ENCODE peak calls at places on chromosomes 16 and 17, in four cellular contexts. One of them, this sample, is unnamed.

GRCh38 chr16:76683051-76683450 is 405.9 kb downstream of the CNTNAP4 start:
- DNase-seq in activated CD8-positive, alpha-beta memory T cell treated with anti-CD3 and anti-CD28 coated beads for 1 hour: no peak
- DNase-seq in fibroblast of the conjunctiva: no peak
- DNase-seq in lower leg skin: no peak
- DNase-seq in this sample: no peak

GRCh38 chr16:82639666-82640336 is 13.0 kb downstream of the CDH13 start:
- DNase-seq in activated CD8-positive, alpha-beta memory T cell treated with anti-CD3 and anti-CD28 coated beads for 1 hour: peak; percentile 30
- DNase-seq in fibroblast of the conjunctiva: no peak
- DNase-seq in lower leg skin: no peak
- DNase-seq in this sample: no peak

GRCh38 chr16:4536391-4537106 is 2.0 kb downstream of the CDIP1 start:
- DNase-seq in activated CD8-positive, alpha-beta memory T cell treated with anti-CD3 and anti-CD28 coated beads for 1 hour: no peak
- DNase-seq in fibroblast of the conjunctiva: no peak
- DNase-seq in lower leg skin: no peak
- DNase-seq in this sample: no peak

GRCh38 chr17:68840073-68840472 is 115.1 kb downstream of the ABCA8 start:
- DNase-seq in activated CD8-positive, alpha-beta memory T cell treated with anti-CD3 and anti-CD28 coated beads for 1 hour: no peak
- DNase-seq in fibroblast of the conjunctiva: no peak
- DNase-seq in lower leg skin: no peak
- DNase-seq in this sample: no peak

GRCh38 chr17:82648761-82649474 is 674 bp upstream of the WDR45B start:
- DNase-seq in activated CD8-positive, alpha-beta memory T cell treated with anti-CD3 and anti-CD28 coated beads for 1 hour: no peak
- DNase-seq in fibroblast of the conjunctiva: no peak
- DNase-seq in lower leg skin: peak; percentile 56
- DNase-seq in this sample: peak; percentile 56

GRCh38 chr16:67774457-67774853 is 31.9 kb downstream of the RANBP10 start:
- DNase-seq in activated CD8-positive, alpha-beta memory T cell treated with anti-CD3 and anti-CD28 coated beads for 1 hour: no peak
- DNase-seq in fibroblast of the conjunctiva: no peak
- DNase-seq in lower leg skin: no peak
- DNase-seq in this sample: no peak

GRCh38 chr16:30925646-30926332 is 2.4 kb downstream of the FBXL19 start:
- DNase-seq in activated CD8-positive, alpha-beta memory T cell treated with anti-CD3 and anti-CD28 coated beads for 1 hour: no peak
- DNase-seq in fibroblast of the conjunctiva: no peak
- DNase-seq in lower leg skin: no peak
- DNase-seq in this sample: no peak

GRCh38 chr17:14080847-14081251 is 11.5 kb downstream of the COX10 start:
- DNase-seq in activated CD8-positive, alpha-beta memory T cell treated with anti-CD3 and anti-CD28 coated beads for 1 hour: no peak
- DNase-seq in fibroblast of the conjunctiva: no peak
- DNase-seq in lower leg skin: no peak
- DNase-seq in this sample: no peak

GRCh38 chr16:61366006-61366405 is 670.2 kb downstream of the CDH8 start:
- DNase-seq in activated CD8-positive, alpha-beta memory T cell treated with anti-CD3 and anti-CD28 coated beads for 1 hour: no peak
- DNase-seq in fibroblast of the conjunctiva: no peak
- DNase-seq in lower leg skin: no peak
- DNase-seq in this sample: no peak

GRCh38 chr17:77436481-77436880 is 295.7 kb downstream of the SEC14L1 start:
- DNase-seq in activated CD8-positive, alpha-beta memory T cell treated with anti-CD3 and anti-CD28 coated beads for 1 hour: no peak
- DNase-seq in fibroblast of the conjunctiva: no peak
- DNase-seq in lower leg skin: no peak
- DNase-seq in this sample: no peak

GRCh38 chr16:81645303-81645702 is 133.8 kb upstream of the PLCG2 start:
- DNase-seq in activated CD8-positive, alpha-beta memory T cell treated with anti-CD3 and anti-CD28 coated beads for 1 hour: no peak
- DNase-seq in fibroblast of the conjunctiva: peak; percentile 8
- DNase-seq in lower leg skin: peak; percentile 60
- DNase-seq in this sample: peak; percentile 65

GRCh38 chr16:19524356-19524865 is 669 bp downstream of the CCP110 start:
- DNase-seq in activated CD8-positive, alpha-beta memory T cell treated with anti-CD3 and anti-CD28 coated beads for 1 hour: no peak
- DNase-seq in fibroblast of the conjunctiva: no peak
- DNase-seq in lower leg skin: no peak
- DNase-seq in this sample: no peak

GRCh38 chr16:47851026-47851610 is 304.7 kb downstream of the ABCC12 start:
- DNase-seq in activated CD8-positive, alpha-beta memory T cell treated with anti-CD3 and anti-CD28 coated beads for 1 hour: no peak
- DNase-seq in fibroblast of the conjunctiva: no peak
- DNase-seq in lower leg skin: no peak
- DNase-seq in this sample: no peak

GRCh38 chr16:87017388-87018012 is 299.7 kb downstream of the C16orf95 start:
- DNase-seq in activated CD8-positive, alpha-beta memory T cell treated with anti-CD3 and anti-CD28 coated beads for 1 hour: no peak
- DNase-seq in fibroblast of the conjunctiva: peak; percentile 57
- DNase-seq in lower leg skin: no peak
- DNase-seq in this sample: peak; percentile 31

GRCh38 chr17:9446528-9446927 is 129.1 kb downstream of the STX8 start:
- DNase-seq in activated CD8-positive, alpha-beta memory T cell treated with anti-CD3 and anti-CD28 coated beads for 1 hour: no peak
- DNase-seq in fibroblast of the conjunctiva: no peak
- DNase-seq in lower leg skin: no peak
- DNase-seq in this sample: no peak

GRCh38 chr17:14926526-14927122 is 338.5 kb downstream of the PMP22 start:
- DNase-seq in activated CD8-positive, alpha-beta memory T cell treated with anti-CD3 and anti-CD28 coated beads for 1 hour: peak; percentile 25
- DNase-seq in fibroblast of the conjunctiva: peak; percentile 67
- DNase-seq in lower leg skin: peak; percentile 45
- DNase-seq in this sample: no peak

GRCh38 chr16:11301645-11302513 is 20.7 kb upstream of the PRM1 start:
- DNase-seq in activated CD8-positive, alpha-beta memory T cell treated with anti-CD3 and anti-CD28 coated beads for 1 hour: no peak
- DNase-seq in fibroblast of the conjunctiva: no peak
- DNase-seq in lower leg skin: no peak
- DNase-seq in this sample: no peak

GRCh38 chr16:4272114-4272954 is 489 bp downstream of the TFAP4 start:
- DNase-seq in activated CD8-positive, alpha-beta memory T cell treated with anti-CD3 and anti-CD28 coated beads for 1 hour: peak; percentile 16
- DNase-seq in fibroblast of the conjunctiva: no peak
- DNase-seq in lower leg skin: no peak
- DNase-seq in this sample: no peak

GRCh38 chr17:81923302-81924260 is 4.0 kb downstream of the MAFG start:
- DNase-seq in activated CD8-positive, alpha-beta memory T cell treated with anti-CD3 and anti-CD28 coated beads for 1 hour: no peak
- DNase-seq in fibroblast of the conjunctiva: peak; percentile 48
- DNase-seq in lower leg skin: no peak
- DNase-seq in this sample: peak; percentile 86

GRCh38 chr17:76440722-76441362 is 12.1 kb downstream of the UBE2O start:
- DNase-seq in activated CD8-positive, alpha-beta memory T cell treated with anti-CD3 and anti-CD28 coated beads for 1 hour: no peak
- DNase-seq in fibroblast of the conjunctiva: no peak
- DNase-seq in lower leg skin: no peak
- DNase-seq in this sample: no peak

GRCh38 chr17:18356624-18357023 is 6.7 kb downstream of the SHMT1 start:
- DNase-seq in activated CD8-positive, alpha-beta memory T cell treated with anti-CD3 and anti-CD28 coated beads for 1 hour: no peak
- DNase-seq in fibroblast of the conjunctiva: peak; percentile 66
- DNase-seq in lower leg skin: peak; percentile 75
- DNase-seq in this sample: no peak

GRCh38 chr17:18182978-18183333 is 672 bp upstream of the ALKBH5 start:
- DNase-seq in activated CD8-positive, alpha-beta memory T cell treated with anti-CD3 and anti-CD28 coated beads for 1 hour: peak; percentile 65
- DNase-seq in fibroblast of the conjunctiva: peak; percentile 59
- DNase-seq in lower leg skin: peak; percentile 77
- DNase-seq in this sample: peak; percentile 98

This sample was measured in T1000.